ENCODE peak calls at places on chromosome 14, in six cellular contexts. Z is mesenchymal stem cell, J is IMR-90, P is neuronal stem cell, G is trophoblast cell, R is H1. X is an unnamed sample. For H3K4me1, the result is how much of the 10 kb centered on the place peaks cover.

GRCh38 chr14:68691031-68691864 is 101.6 kb downstream of the ZFP36L1 start:
- DNase-seq in R (peak), Z (no peak), G (no peak), P (peak), J (no peak), X (peak)

GRCh38 chr14:87041290-87042020 is 951.5 kb downstream of the GALC start:
- DNase-seq in J (no peak), G (no peak), Z (no peak), P (no peak), R (no peak), X (no peak)

GRCh38 chr14:52266782-52267181 is 716 bp upstream of the PTGDR start:
- DNase-seq in G (no peak), Z (no peak), R (no peak), P (no peak), J (no peak), X (no peak)

GRCh38 chr14:104224516-104225281 is 86.3 kb downstream of the KIF26A start:
- DNase-seq in Z (peak), J (no peak), G (no peak), P (no peak), R (peak), X (peak)

GRCh38 chr14:73324536-73324932 is 87.2 kb downstream of the PAPLN start:
- DNase-seq in J (no peak), G (no peak), R (no peak), Z (no peak), P (no peak), X (no peak)

GRCh38 chr14:59918824-59919581 is 941 bp upstream of the LRRC9 start:
- DNase-seq in G (peak), P (peak), R (no peak), J (peak), Z (peak), X (no peak)

GRCh38 chr14:76720382-76720813 is 40.9 kb upstream of the VASH1 start:
- DNase-seq in P (peak), R (no peak), J (peak), G (no peak), Z (peak), X (peak)

GRCh38 chr14:104350463-104351185 is 212.2 kb downstream of the KIF26A start:
- DNase-seq in G (no peak), J (no peak), R (no peak), Z (no peak), P (no peak), X (no peak)

GRCh38 chr14:65927871-65928270 is 515.3 kb downstream of the FUT8 start:
- DNase-seq in J (no peak), Z (no peak), G (peak), R (no peak), P (no peak), X (no peak)

GRCh38 chr14:103905861-103906456 is 22.3 kb upstream of the TDRD9 start:
- DNase-seq in Z (no peak), G (no peak), P (no peak), R (peak), J (no peak), X (peak)

GRCh38 chr14:33938131-33938949 is 12.5 kb downstream of the EGLN3 start:
- DNase-seq in Z (peak), R (peak), J (no peak), G (peak), P (no peak), X (peak)

GRCh38 chr14:32727827-32728226 is 210.9 kb upstream of the NPAS3 start:
- DNase-seq in J (no peak), R (no peak), G (no peak), Z (no peak), P (no peak), X (no peak)

GRCh38 chr14:51821822-51822221 is 38.6 kb upstream of the GNG2 start:
- DNase-seq in R (no peak), J (peak), P (no peak), Z (no peak), G (no peak), X (no peak)

GRCh38 chr14:92610849-92611271 is 97.3 kb downstream of the RIN3 start:
- DNase-seq in P (no peak), R (no peak), G (no peak), J (no peak), Z (no peak), X (no peak)

GRCh38 chr14:103702497-103703432 is 12.5 kb downstream of the XRCC3 start:
- DNase-seq in G (no peak), J (no peak), R (no peak), P (no peak), Z (no peak), X (no peak)

GRCh38 chr14:87334997-87335675 is 657.8 kb downstream of the GALC start:
- DNase-seq in J (no peak), G (no peak), P (no peak), R (no peak), Z (peak), X (no peak)

GRCh38 chr14:103548463-103549351 is 13.8 kb downstream of the BAG5 start:
- DNase-seq in R (no peak), P (no peak), Z (no peak), G (no peak), J (no peak), X (no peak)

GRCh38 chr14:95833429-95833828 is 43.2 kb upstream of the TUNAR start:
- DNase-seq in J (no peak), G (no peak), P (no peak), R (no peak), Z (no peak), X (peak)

GRCh38 chr14:52473557-52473956 is 78.7 kb downstream of the TXNDC16 start:
- DNase-seq in R (no peak), P (no peak), Z (peak), G (no peak), J (peak), X (no peak)

GRCh38 chr14:24432259-24433131 is 2.7 kb downstream of the KHNYN start:
- DNase-seq in R (no peak), G (no peak), P (no peak), J (peak), Z (no peak), X (no peak)

GRCh38 chr14:24435998-24436354 is 6.2 kb downstream of the KHNYN start:
- DNase-seq in J (no peak), G (no peak), Z (no peak), P (no peak), R (no peak), X (no peak)

GRCh38 chr14:24436355-24437019 is 6.1 kb downstream of the SDR39U1 start:
- DNase-seq in G (peak), P (peak), J (peak), Z (peak), R (no peak), X (no peak)

GRCh38 chr14:24435192-24435810 is 5.5 kb downstream of the KHNYN start:
- DNase-seq in P (no peak), Z (no peak), G (no peak), J (no peak), R (no peak), X (no peak)

DNA sequence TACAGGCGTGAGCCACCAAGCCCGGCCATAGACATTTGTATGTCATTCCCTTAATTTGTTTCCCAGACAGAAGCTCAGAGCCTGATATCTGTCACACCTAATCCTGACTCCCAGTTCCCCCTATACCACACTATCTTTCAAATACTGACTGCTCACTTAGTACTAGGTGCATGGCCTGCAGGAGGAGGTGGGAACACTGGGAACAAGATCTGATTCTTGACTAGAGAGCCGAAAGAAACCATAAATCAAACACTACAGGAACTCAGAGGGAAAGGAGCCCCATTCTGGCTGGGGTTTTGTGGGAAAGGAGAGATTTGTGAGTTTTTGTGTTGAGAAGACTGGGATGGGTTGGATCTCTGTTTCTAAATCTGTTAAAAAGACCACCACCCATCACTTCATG is 4.9 kb downstream of the KHNYN start:
- DNase-seq in G (no peak), P (no peak), Z (no peak), R (no peak), J (no peak), X (no peak)
- H3K14ac ChIP-seq in G (no peak), P (no peak), Z (no peak), R (no peak), J (no peak), X (no peak)

GRCh38 chr14:101761881-101762529 is 496 bp downstream of the PPP2R5C start:
- DNase-seq in R (no peak), P (peak), G (no peak), J (no peak), Z (peak), X (no peak)

GRCh38 chr14:101762530-101763101 is 1.1 kb downstream of the PPP2R5C start:
- DNase-seq in Z (no peak), P (no peak), J (no peak), G (no peak), R (no peak), X (no peak)

GRCh38 chr14:101758913-101759593 is 2.5 kb upstream of the PPP2R5C start:
- DNase-seq in J (no peak), G (no peak), P (no peak), R (no peak), Z (no peak), X (no peak)

GRCh38 chr14:101760138-101761011 is 1.1 kb upstream of the PPP2R5C start:
- DNase-seq in G (peak), P (peak), R (peak), Z (peak), J (peak), X (peak)

DNA sequence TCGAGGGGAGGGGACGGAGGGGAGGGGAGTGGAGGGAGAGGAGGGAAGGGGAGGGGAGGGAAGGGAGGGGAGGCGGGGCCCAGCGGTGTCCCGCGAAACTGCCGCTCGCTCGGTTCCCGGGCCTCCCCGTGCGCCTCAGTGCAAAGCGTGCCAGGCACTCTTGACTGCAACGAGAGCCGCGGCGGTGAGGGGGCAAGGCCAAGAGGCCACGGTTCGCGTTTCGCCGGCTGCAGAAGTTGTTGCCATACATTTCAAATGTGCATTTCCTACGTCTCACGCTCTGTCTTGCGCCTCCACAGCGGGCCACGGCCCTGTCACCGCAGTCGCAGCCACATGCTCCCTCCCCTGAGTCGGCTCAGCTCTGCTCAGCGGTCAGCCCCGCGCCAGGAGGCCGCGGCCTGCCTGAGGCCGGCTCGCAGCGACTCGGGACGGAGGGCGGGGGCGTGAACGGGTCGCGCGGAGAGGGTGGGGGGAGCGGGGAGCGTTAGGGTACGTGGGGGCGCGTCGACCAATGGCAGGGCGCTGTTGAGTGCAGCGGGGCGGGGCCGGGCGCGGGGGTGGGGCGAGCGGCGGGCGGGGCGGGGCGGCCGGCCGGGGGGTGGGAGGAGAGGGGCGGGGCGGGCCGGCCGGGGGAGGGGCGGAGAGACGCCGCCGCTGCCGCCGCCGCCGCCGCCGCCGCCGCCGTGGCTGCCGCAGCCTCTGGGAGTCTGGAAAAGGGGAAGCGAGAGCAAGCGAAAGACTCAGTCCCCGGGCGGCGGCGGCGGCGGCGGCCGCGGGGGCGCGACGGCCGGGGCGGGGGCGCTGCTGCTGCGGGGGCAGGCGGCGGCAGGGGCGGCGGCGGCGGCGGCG is at the start of gene PPP2R5C:
- DNase-seq in G (peak), P (peak), Z (peak), R (peak), J (peak), X (peak)
- H2BK5ac ChIP-seq in G (peak), P (peak), Z (no peak), R (peak), J (peak), X (no peak)

GRCh38 chr14:105690671-105691070 is 164.3 kb downstream of the TMEM121 start:
- DNase-seq in P (no peak), Z (no peak), G (no peak), R (no peak), J (no peak), X (no peak)
- H3K4me1 ChIP-seq in P (under half), Z (under half), G (under half), R (under half), J (under half), X (under half)

DNA sequence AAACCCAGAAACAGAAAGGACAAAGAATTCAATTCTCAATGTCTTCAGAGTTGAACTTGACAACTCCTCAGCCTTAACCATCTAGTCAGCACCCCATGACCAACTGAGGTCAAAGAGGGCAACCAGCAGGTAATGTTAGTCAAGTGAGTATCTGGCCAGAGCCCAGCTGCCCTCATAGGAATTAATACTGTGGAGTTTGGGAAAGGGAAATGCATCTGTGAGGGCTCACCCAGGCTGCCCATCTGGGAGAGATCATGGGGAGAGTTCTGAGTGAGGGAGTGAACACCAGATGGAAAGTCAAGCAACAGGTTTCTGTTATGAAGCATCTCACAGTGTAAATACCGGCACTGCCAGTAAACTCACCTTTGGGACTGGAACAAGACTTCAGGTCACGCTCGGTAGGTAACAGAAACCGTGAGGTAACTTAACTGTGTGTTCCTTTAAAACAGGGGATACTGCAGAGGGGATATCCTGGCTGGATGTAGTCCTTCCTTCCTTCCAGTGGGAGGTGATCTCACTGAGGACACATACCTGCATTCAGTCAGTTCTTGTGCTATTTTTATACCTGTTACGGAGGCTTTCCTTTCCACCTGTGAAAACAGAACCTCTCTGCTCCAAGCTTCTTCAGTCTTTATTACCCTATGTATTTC is 94.4 kb downstream of the DAD1 start:
- DNase-seq in Z (no peak), R (no peak), P (no peak), G (no peak), J (no peak), X (no peak)
- H3K14ac ChIP-seq in Z (no peak), R (no peak), P (no peak), G (no peak), J (no peak), X (no peak)

X was measured in H9.